ENCODE peak calls at places on chromosome 14, in seven cellular contexts. B is mesendoderm, P is neuronal stem cell, H is H9, F is H1, M is mesenchymal stem cell, R is trophoblast cell. G is an unnamed sample.

GRCh38 chr14:94309721-94310120 is 13.4 kb downstream of the SERPINA6 start:
- DNase-seq in B (no peak), P (no peak), H (no peak), F (no peak), M (no peak), R (peak; percentile 47), G (no peak)

GRCh38 chr14:95294834-95295599 is 24.7 kb downstream of the CLMN start:
- DNase-seq in B (no peak), P (no peak), H (no peak), F (no peak), M (no peak), R (no peak), G (no peak)

GRCh38 chr14:91867316-91867988 is at the start of gene TC2N:
- DNase-seq in B (no peak), P (no peak), H (no peak), F (no peak), M (no peak), R (no peak), G (no peak)

GRCh38 chr14:73467377-73467776 is 9.0 kb upstream of the NUMB start:
- DNase-seq in B (no peak), P (no peak), H (no peak), F (no peak), M (peak; percentile 43), R (peak; percentile 65), G (peak; percentile 59)

GRCh38 chr14:71206766-71207371 is 299.6 kb downstream of the PCNX1 start:
- DNase-seq in B (no peak), P (no peak), H (no peak), F (no peak), M (peak; percentile 52), R (no peak), G (peak; percentile 85)

GRCh38 chr14:63046339-63047268 is 1.3 kb upstream of the KCNH5 start:
- DNase-seq in B (peak; percentile 21), P (no peak), H (peak; percentile 65), F (peak; percentile 50), M (no peak), R (no peak), G (no peak)

GRCh38 chr14:49796025-49796424 is 28.1 kb downstream of the KLHDC2 start:
- DNase-seq in B (no peak), P (no peak), H (no peak), F (no peak), M (no peak), R (no peak), G (no peak)

GRCh38 chr14:38089123-38089522 is 118.6 kb upstream of the SSTR1 start:
- DNase-seq in B (no peak), P (no peak), H (no peak), F (no peak), M (no peak), R (no peak), G (no peak)

GRCh38 chr14:72740966-72741835 is 152.7 kb downstream of the DPF3 start:
- DNase-seq in B (no peak), P (no peak), H (no peak), F (peak; percentile 11), M (no peak), R (no peak), G (no peak)

GRCh38 chr14:23539209-23539866 is 12.2 kb downstream of the ZFHX2 start:
- DNase-seq in B (peak; percentile 92), P (peak; percentile 78), H (peak; percentile 85), F (peak; percentile 79), M (peak; percentile 50), R (peak; percentile 53), G (peak; percentile 28)

GRCh38 chr14:27995688-27996087 is 770.9 kb upstream of the FOXG1 start:
- DNase-seq in B (no peak), P (no peak), H (no peak), F (no peak), M (no peak), R (no peak), G (no peak)

GRCh38 chr14:61505815-61506809 is 184.7 kb downstream of the PRKCH start:
- DNase-seq in B (peak; percentile 77), P (no peak), H (peak; percentile 44), F (no peak), M (peak; percentile 92), R (peak; percentile 92), G (peak; percentile 71)

GRCh38 chr14:95140060-95140858 is 17.1 kb downstream of the DICER1 start:
- DNase-seq in B (no peak), P (no peak), H (no peak), F (no peak), M (peak; percentile 42), R (peak; percentile 43), G (peak; percentile 58)

GRCh38 chr14:61562321-61563161 is 132.8 kb upstream of the HIF1A start:
- DNase-seq in B (no peak), P (no peak), H (no peak), F (no peak), M (peak; percentile 100), R (peak; percentile 95), G (peak; percentile 100)

GRCh38 chr14:90593254-90594040 is 196.6 kb downstream of the CALM1 start:
- DNase-seq in B (no peak), P (no peak), H (no peak), F (no peak), M (no peak), R (no peak), G (no peak)

GRCh38 chr14:90093942-90094595 is 32.3 kb downstream of the KCNK13 start:
- DNase-seq in B (no peak), P (no peak), H (no peak), F (no peak), M (peak; percentile 6), R (peak; percentile 53), G (no peak)

GRCh38 chr14:91417983-91418386 is 365 bp upstream of the CCDC88C start:
- DNase-seq in B (peak; percentile 65), P (peak; percentile 50), H (peak; percentile 57), F (peak; percentile 82), M (no peak), R (peak; percentile 38), G (no peak)

DNA sequence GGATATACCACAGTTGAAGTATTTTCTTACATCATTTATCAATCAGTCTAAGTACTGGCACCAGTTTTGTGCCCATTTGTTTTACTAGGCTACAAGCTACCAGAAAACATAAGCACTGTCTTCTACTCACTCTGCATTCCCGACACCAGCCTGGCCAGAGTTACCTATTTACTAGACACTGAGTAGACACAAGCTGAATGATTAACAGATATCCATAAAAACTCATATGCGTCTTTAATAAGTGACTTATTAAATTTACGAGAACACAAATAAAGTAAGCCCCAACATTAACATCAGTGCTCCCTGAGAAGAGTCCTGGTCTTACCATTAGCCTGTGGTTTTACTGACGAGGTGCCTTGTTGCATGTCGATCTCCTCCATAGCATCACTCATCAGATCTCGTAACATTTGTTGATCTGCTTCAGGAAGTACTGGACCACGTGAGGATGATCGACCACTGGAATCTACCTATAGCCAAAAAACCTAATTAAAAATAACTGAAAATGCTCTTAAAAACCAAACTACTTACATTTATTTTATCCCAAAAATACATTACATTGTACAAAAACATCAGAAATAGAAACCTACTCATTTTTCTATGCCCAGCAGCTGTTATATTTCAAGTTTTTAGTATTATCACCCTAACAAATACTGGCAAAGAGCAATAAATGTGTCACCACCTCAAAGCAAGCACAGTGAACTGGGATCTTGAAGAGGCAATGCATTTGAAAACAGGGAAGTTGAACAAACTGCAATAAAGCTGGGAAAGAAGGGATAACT is 53.3 kb downstream of the BDKRB1 start:
- DNase-seq in B (no peak), P (no peak), H (no peak), F (no peak), M (no peak), R (no peak), G (no peak)
- H2AK5ac ChIP-seq in B (no peak overlapping the region), P (no peak overlapping the region), H (no peak overlapping the region), F (no peak overlapping the region), M (peak overlapping the region; percentile 33), R (no peak overlapping the region), G (no peak overlapping the region)

GRCh38 chr14:55354500-55354899 is 57.1 kb downstream of the ATG14 start:
- DNase-seq in B (peak; percentile 83), P (peak; percentile 9), H (peak; percentile 76), F (peak; percentile 56), M (peak; percentile 56), R (peak; percentile 69), G (peak; percentile 48)
- H2AK5ac ChIP-seq in B (no peak overlapping the region), P (no peak overlapping the region), H (no peak overlapping the region), F (no peak overlapping the region), M (no peak overlapping the region), R (no peak overlapping the region), G (no peak overlapping the region)

GRCh38 chr14:102739190-102739469 is 38.1 kb upstream of the TRAF3 start:
- DNase-seq in B (no peak), P (no peak), H (peak; percentile 31), F (peak; percentile 44), M (no peak), R (peak; percentile 97), G (no peak)

GRCh38 chr14:102738373-102739189 is 38.7 kb upstream of the TRAF3 start:
- DNase-seq in B (no peak), P (no peak), H (peak; percentile 28), F (peak; percentile 46), M (no peak), R (peak; percentile 13), G (no peak)

GRCh38 chr14:102733326-102733725 is 43.9 kb upstream of the TRAF3 start:
- DNase-seq in B (no peak), P (no peak), H (no peak), F (no peak), M (no peak), R (no peak), G (no peak)

GRCh38 chr14:102737402-102738372 is 39.6 kb upstream of the TRAF3 start:
- DNase-seq in B (no peak), P (no peak), H (no peak), F (no peak), M (no peak), R (no peak), G (no peak)

GRCh38 chr14:102736956-102737355 is 40.3 kb upstream of the TRAF3 start:
- DNase-seq in B (no peak), P (no peak), H (no peak), F (no peak), M (no peak), R (no peak), G (no peak)
- H2AK5ac ChIP-seq in B (no peak overlapping the region), P (no peak overlapping the region), H (no peak overlapping the region), F (no peak overlapping the region), M (no peak overlapping the region), R (no peak overlapping the region), G (no peak overlapping the region)

GRCh38 chr14:97798204-97798603 is 1001.0 kb downstream of the VRK1 start:
- DNase-seq in B (no peak), P (no peak), H (no peak), F (no peak), M (no peak), R (no peak), G (no peak)

GRCh38 chr14:97802974-97803373 is 1005.8 kb downstream of the VRK1 start:
- DNase-seq in B (no peak), P (no peak), H (no peak), F (no peak), M (no peak), R (no peak), G (no peak)

GRCh38 chr14:97796511-97796910 is 999.3 kb downstream of the VRK1 start:
- DNase-seq in B (no peak), P (no peak), H (no peak), F (no peak), M (no peak), R (no peak), G (no peak)

GRCh38 chr14:97806871-97807270 is 1009.7 kb downstream of the VRK1 start:
- DNase-seq in B (no peak), P (no peak), H (no peak), F (no peak), M (no peak), R (no peak), G (no peak)

DNA sequence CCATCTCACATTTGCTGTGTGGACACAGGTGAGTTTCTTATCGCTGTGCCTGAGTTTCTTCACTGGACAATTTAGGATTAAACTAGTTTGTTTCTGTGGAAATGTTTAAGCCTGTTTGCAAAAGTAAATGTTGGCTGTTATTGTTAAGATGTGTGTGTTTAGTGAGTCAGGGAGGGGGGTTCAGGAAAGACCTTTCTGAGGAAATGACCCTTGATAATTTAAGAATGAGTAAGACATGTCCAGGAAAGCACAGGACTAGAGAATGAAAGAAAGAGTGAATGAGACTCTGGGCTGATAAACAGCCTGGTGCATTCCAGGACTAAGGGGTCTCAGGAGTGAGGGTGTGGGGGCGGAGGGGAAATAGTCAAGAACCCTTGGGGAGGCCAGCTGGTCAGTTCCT is 1005.2 kb downstream of the VRK1 start:
- DNase-seq in B (no peak), P (no peak), H (no peak), F (no peak), M (no peak), R (no peak), G (no peak)
- H2AK5ac ChIP-seq in B (no peak overlapping the region), P (no peak overlapping the region), H (no peak overlapping the region), F (no peak overlapping the region), M (no peak overlapping the region), R (no peak overlapping the region), G (no peak overlapping the region)